ENCODE peak calls at places on chromosome 5, in seven cellular contexts. O is KBM-7, G is RKO, T is mesothelial cell of epicardium, W is activated T-cell treated with anti-CD3 and anti-CD28 coated beads for 1 hour, R is NCI-H2029 treated with DMSO at 0.1 percent for 48 hours, J is GM23248. I is an unnamed sample.

GRCh38 chr5:64766105-64766504 is 2.4 kb downstream of the SREK1IP1 start:
- DNase-seq in O (no peak), R (no peak), T (no peak), J (peak), W (no peak), G (no peak), I (no peak)

GRCh38 chr5:10645146-10645545 is 81.3 kb downstream of the ANKRD33B start:
- DNase-seq in O (no peak), R (no peak), T (no peak), J (no peak), G (no peak), W (no peak), I (no peak)

GRCh38 chr5:24823625-24824024 is 178.8 kb upstream of the CDH10 start:
- DNase-seq in O (no peak), T (no peak), G (no peak), R (no peak), J (no peak), W (no peak), I (no peak)

GRCh38 chr5:172496671-172497371 is 42.5 kb upstream of the SH3PXD2B start:
- DNase-seq in O (peak), W (no peak), R (no peak), G (no peak), J (peak), T (peak), I (no peak)

GRCh38 chr5:124686239-124687004 is 60.0 kb downstream of the ZNF608 start:
- DNase-seq in O (no peak), T (no peak), R (no peak), W (no peak), J (no peak), G (no peak), I (no peak)

GRCh38 chr5:43039468-43040286 is 442 bp downstream of the ANXA2R start:
- DNase-seq in T (peak), R (peak), G (peak), W (peak), O (peak), J (peak), I (no peak)

GRCh38 chr5:162410365-162410764 is 342.8 kb downstream of the GABRG2 start:
- DNase-seq in R (no peak), O (no peak), G (no peak), W (no peak), J (no peak), T (no peak), I (no peak)

GRCh38 chr5:67366256-67366655 is 169.7 kb upstream of the CD180 start:
- DNase-seq in O (no peak), J (no peak), T (no peak), W (no peak), R (no peak), G (no peak), I (no peak)

GRCh38 chr5:144205141-144205551 is 34.5 kb downstream of the KCTD16 start:
- DNase-seq in J (peak), O (no peak), R (peak), T (peak), W (no peak), G (no peak), I (no peak)

GRCh38 chr5:65479527-65479926 is 2.2 kb downstream of the ADAMTS6 start:
- DNase-seq in W (no peak), T (no peak), G (no peak), O (peak), R (no peak), J (no peak), I (no peak)

GRCh38 chr5:143016777-143017374 is 246.7 kb downstream of the ARHGAP26 start:
- DNase-seq in O (peak), J (peak), T (no peak), G (no peak), W (no peak), R (peak), I (no peak)

I was measured in GM12891.